ENCODE peak calls at places on chromosomes 7 and 10, in ten cellular contexts. B, R, Y, N, O, M, U, J, A and E are unnamed samples.

GRCh38 chr7:151366872-151367207 is 25.2 kb downstream of the NUB1 start:
- DNase-seq in B (no peak), M (no peak), J (no peak), Y (no peak), R (no peak), A (no peak), O (no peak), N (no peak), U (no peak), E (no peak)

GRCh38 chr10:63806330-63806729 is 285.1 kb downstream of the REEP3 start:
- DNase-seq in J (no peak), U (no peak), M (no peak), Y (no peak), O (no peak), N (no peak), B (no peak), A (no peak), R (no peak), E (no peak)

GRCh38 chr7:45978010-45978681 is 57.1 kb upstream of the IGFBP3 start:
- DNase-seq in N (no peak), O (peak), Y (no peak), U (no peak), B (peak), R (no peak), M (no peak), J (no peak), A (no peak), E (no peak)

GRCh38 chr7:117087639-117088396 is 134.5 kb downstream of the ST7 start:
- DNase-seq in Y (no peak), R (no peak), U (no peak), N (no peak), M (no peak), A (no peak), O (no peak), J (no peak), B (no peak), E (no peak)

GRCh38 chr7:16710641-16711040 is 42.9 kb upstream of the TSPAN13 start:
- DNase-seq in J (no peak), A (no peak), R (no peak), M (no peak), N (no peak), Y (no peak), B (no peak), O (no peak), U (no peak), E (no peak)

GRCh38 chr7:121530251-121531174 is 134.4 kb upstream of the FAM3C start:
- DNase-seq in N (peak), O (peak), M (no peak), A (no peak), J (no peak), Y (no peak), U (no peak), R (peak), B (no peak), E (no peak)

GRCh38 chr7:776381-776780 is 49.3 kb upstream of the PRKAR1B start:
- DNase-seq in N (no peak), B (no peak), Y (no peak), A (no peak), J (no peak), O (no peak), R (no peak), M (no peak), U (no peak), E (no peak)

GRCh38 chr10:128744092-128744491 is 617.9 kb upstream of the MKI67 start:
- DNase-seq in R (no peak), U (no peak), B (no peak), N (no peak), M (no peak), Y (no peak), J (no peak), O (no peak), A (no peak), E (no peak)

GRCh38 chr10:132679640-132680039 is 106.3 kb downstream of the NKX6-2 start:
- DNase-seq in R (no peak), U (no peak), N (no peak), J (no peak), O (no peak), Y (no peak), B (no peak), M (no peak), A (no peak), E (peak)

GRCh38 chr7:137579913-137580640 is 236.5 kb upstream of the PTN start:
- DNase-seq in J (no peak), N (no peak), A (no peak), O (no peak), R (no peak), Y (no peak), B (no peak), U (no peak), M (no peak), E (no peak)

GRCh38 chr7:9453521-9453920 is 1020.1 kb downstream of the NXPH1 start:
- DNase-seq in U (no peak), Y (no peak), R (no peak), O (no peak), A (no peak), B (no peak), M (no peak), J (no peak), N (no peak), E (no peak)

GRCh38 chr7:155435110-155435509 is 22.8 kb upstream of the EN2 start:
- DNase-seq in Y (no peak), A (no peak), N (no peak), M (no peak), U (no peak), J (no peak), R (no peak), B (no peak), O (no peak), E (no peak)

GRCh38 chr10:48769706-48770105 is 85.0 kb downstream of the WDFY4 start:
- DNase-seq in U (no peak), B (no peak), J (no peak), O (no peak), R (no peak), A (no peak), M (no peak), N (no peak), Y (no peak), E (no peak)

GRCh38 chr10:95447733-95448132 is 113.4 kb downstream of the SORBS1 start:
- DNase-seq in J (no peak), M (no peak), Y (no peak), U (no peak), R (no peak), N (no peak), O (no peak), A (no peak), B (no peak), E (no peak)

GRCh38 chr7:105876964-105877601 is 684 bp upstream of the ATXN7L1 start:
- DNase-seq in N (peak), O (peak), Y (peak), J (peak), B (peak), A (peak), M (peak), R (peak), U (no peak), E (peak)

GRCh38 chr10:109977382-109977806 is 30.4 kb upstream of the ADD3 start:
- DNase-seq in A (no peak), Y (no peak), R (no peak), O (peak), U (no peak), N (no peak), J (no peak), B (no peak), M (no peak), E (no peak)

GRCh38 chr10:88989824-88990527 is 622 bp upstream of the FAS start:
- DNase-seq in Y (no peak), U (no peak), N (no peak), J (no peak), O (no peak), R (no peak), B (peak), M (no peak), A (no peak), E (peak)

GRCh38 chr10:43814611-43815010 is 165.9 kb upstream of the ZNF32 start:
- DNase-seq in N (no peak), B (no peak), M (no peak), Y (no peak), J (no peak), R (no peak), O (no peak), A (no peak), U (no peak), E (no peak)

GRCh38 chr7:42084263-42084662 is 152.7 kb downstream of the GLI3 start:
- DNase-seq in N (no peak), B (no peak), M (no peak), Y (no peak), J (no peak), O (no peak), R (no peak), A (no peak), U (no peak), E (no peak)

GRCh38 chr7:159109092-159110035 is 35.3 kb downstream of the VIPR2 start:
- DNase-seq in M (no peak), R (no peak), Y (no peak), A (no peak), U (no peak), N (no peak), J (no peak), B (no peak), O (no peak), E (peak)

GRCh38 chr10:31136951-31137885 is 105.6 kb upstream of the ZNF438 start:
- DNase-seq in A (peak), R (no peak), B (no peak), J (no peak), U (no peak), O (no peak), Y (no peak), M (no peak), N (no peak), E (no peak)

GRCh38 chr10:91621483-91622113 is 11.3 kb downstream of the PPP1R3C start:
- DNase-seq in Y (no peak), J (no peak), N (no peak), B (no peak), R (no peak), U (no peak), O (no peak), A (no peak), M (no peak), E (no peak)

GRCh38 chr10:78280604-78281003 is 246.9 kb downstream of the RPS24 start:
- DNase-seq in R (no peak), B (no peak), Y (no peak), M (no peak), N (no peak), A (no peak), J (no peak), U (no peak), O (no peak), E (no peak)

GRCh38 chr10:71345720-71346119 is 26.7 kb downstream of the SLC29A3 start:
- DNase-seq in J (no peak), N (no peak), O (no peak), U (no peak), M (no peak), Y (no peak), B (no peak), R (no peak), A (no peak), E (no peak)

GRCh38 chr7:108308913-108309312 is 147.3 kb downstream of the NRCAM start:
- DNase-seq in A (no peak), N (no peak), U (no peak), M (no peak), Y (no peak), J (no peak), O (no peak), B (no peak), R (no peak), E (no peak)

GRCh38 chr10:7527468-7527867 is 116.6 kb upstream of the SFMBT2 start:
- DNase-seq in M (no peak), O (no peak), R (no peak), J (no peak), Y (no peak), U (no peak), N (no peak), A (no peak), B (no peak), E (no peak)

GRCh38 chr10:71241114-71241898 is 28.9 kb downstream of the UNC5B start:
- DNase-seq in O (no peak), Y (no peak), J (no peak), A (no peak), R (no peak), N (no peak), B (no peak), M (no peak), U (no peak), E (no peak)